ENCODE peak calls at places on chromosome 9, in five cellular contexts. D is A673, V is RWPE1, Y is GM12865, W is lower leg skin. E is an unnamed sample.

GRCh38 chr9:120841930-120842684 is 615 bp downstream of the PSMD5 start:
- DNase-seq in D (no peak), V (peak; percentile 49), Y (no peak), W (no peak), E (no peak)

GRCh38 chr9:93654351-93654961 is 78.1 kb downstream of the PHF2 start:
- DNase-seq in D (no peak), V (no peak), Y (no peak), W (peak; percentile 76), E (peak; percentile 8)

GRCh38 chr9:116576386-116576785 is 110.7 kb upstream of the TRIM32 start:
- DNase-seq in D (no peak), V (no peak), Y (no peak), W (no peak), E (no peak)

GRCh38 chr9:83342731-83343130 is 195.5 kb downstream of the FRMD3 start:
- DNase-seq in D (no peak), V (no peak), Y (no peak), W (no peak), E (no peak)

GRCh38 chr9:90065001-90065400 is 460.2 kb downstream of the GADD45G start:
- DNase-seq in D (no peak), V (no peak), Y (no peak), W (no peak), E (no peak)

GRCh38 chr9:22052376-22052945 is 43.4 kb upstream of the CDKN2B start:
- DNase-seq in D (no peak), V (peak; percentile 89), Y (peak; percentile 27), W (no peak), E (no peak)

GRCh38 chr9:21070171-21070571 is 7.6 kb downstream of the IFNB1 start:
- DNase-seq in D (peak; percentile 52), V (peak; percentile 74), Y (no peak), W (no peak), E (no peak)

GRCh38 chr9:13083366-13083765 is 196.1 kb downstream of the MPDZ start:
- DNase-seq in D (no peak), V (no peak), Y (no peak), W (no peak), E (no peak)

GRCh38 chr9:108441251-108441650 is 414.5 kb downstream of the ACTL7B start:
- DNase-seq in D (no peak), V (no peak), Y (no peak), W (no peak), E (no peak)

GRCh38 chr9:108443741-108444140 is 412.0 kb downstream of the ACTL7B start:
- DNase-seq in D (no peak), V (peak; percentile 79), Y (no peak), W (no peak), E (no peak)

GRCh38 chr9:108443278-108443633 is 412.5 kb downstream of the ACTL7B start:
- DNase-seq in D (no peak), V (no peak), Y (no peak), W (no peak), E (no peak)

GRCh38 chr9:108444400-108445358 is 411.1 kb downstream of the ACTL7B start:
- DNase-seq in D (no peak), V (peak; percentile 94), Y (no peak), W (peak; percentile 88), E (no peak)

GRCh38 chr9:108442604-108443277 is 413.0 kb downstream of the ACTL7B start:
- DNase-seq in D (no peak), V (no peak), Y (no peak), W (no peak), E (no peak)
- TF ChIP-seq CTCF in D (no peak), V (no peak), Y (no peak), W (no peak), E (no peak)

GRCh38 chr9:124423591-124423990 is 8.3 kb upstream of the PSMB7 start:
- DNase-seq in D (no peak), V (no peak), Y (no peak), W (peak; percentile 83), E (no peak)

GRCh38 chr9:124419832-124420489 is 4.7 kb upstream of the PSMB7 start:
- DNase-seq in D (no peak), V (no peak), Y (peak; percentile 19), W (peak; percentile 68), E (no peak)

GRCh38 chr9:124426361-124426760 is 11.1 kb upstream of the PSMB7 start:
- DNase-seq in D (no peak), V (no peak), Y (no peak), W (peak; percentile 67), E (no peak)

GRCh38 chr9:124420991-124421543 is 5.8 kb upstream of the PSMB7 start:
- DNase-seq in D (no peak), V (no peak), Y (peak; percentile 16), W (peak; percentile 66), E (no peak)

DNA sequence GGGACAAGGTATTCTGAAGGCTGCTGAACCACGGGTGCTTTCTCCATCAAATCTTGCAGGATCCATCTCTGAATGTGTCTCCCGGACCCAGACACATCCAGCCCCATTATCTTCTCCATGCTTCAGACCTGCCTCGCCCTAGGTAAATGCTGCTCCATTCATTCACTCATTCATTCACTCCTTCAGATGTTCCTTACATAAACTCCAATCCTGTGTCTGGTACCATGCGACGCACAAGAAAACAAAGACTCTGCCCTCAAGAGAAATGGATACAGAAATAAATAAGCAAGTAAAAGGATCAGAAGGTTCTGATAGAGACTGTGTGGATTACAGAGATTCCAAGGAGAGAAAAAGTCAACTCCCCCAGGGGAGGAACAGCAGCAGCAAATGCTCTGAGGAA is 7.9 kb upstream of the PSMB7 start:
- DNase-seq in D (no peak), V (no peak), Y (no peak), W (no peak), E (no peak)
- TF ChIP-seq CTCF in D (no peak), V (no peak), Y (no peak), W (no peak), E (no peak)

GRCh38 chr9:137318976-137319375 is 16.9 kb upstream of the NRARP start:
- DNase-seq in D (no peak), V (no peak), Y (no peak), W (peak; percentile 87), E (no peak)
- TF ChIP-seq CTCF in D (no peak), V (no peak), Y (no peak), W (no peak), E (no peak)

GRCh38 chr9:127801955-127802575 is 617 bp upstream of the FPGS start:
- DNase-seq in D (peak; percentile 33), V (no peak), Y (no peak), W (no peak), E (no peak)
- TF ChIP-seq CTCF in D (no peak), V (no peak), Y (peak; percentile 22), W (no peak), E (no peak)

DNA sequence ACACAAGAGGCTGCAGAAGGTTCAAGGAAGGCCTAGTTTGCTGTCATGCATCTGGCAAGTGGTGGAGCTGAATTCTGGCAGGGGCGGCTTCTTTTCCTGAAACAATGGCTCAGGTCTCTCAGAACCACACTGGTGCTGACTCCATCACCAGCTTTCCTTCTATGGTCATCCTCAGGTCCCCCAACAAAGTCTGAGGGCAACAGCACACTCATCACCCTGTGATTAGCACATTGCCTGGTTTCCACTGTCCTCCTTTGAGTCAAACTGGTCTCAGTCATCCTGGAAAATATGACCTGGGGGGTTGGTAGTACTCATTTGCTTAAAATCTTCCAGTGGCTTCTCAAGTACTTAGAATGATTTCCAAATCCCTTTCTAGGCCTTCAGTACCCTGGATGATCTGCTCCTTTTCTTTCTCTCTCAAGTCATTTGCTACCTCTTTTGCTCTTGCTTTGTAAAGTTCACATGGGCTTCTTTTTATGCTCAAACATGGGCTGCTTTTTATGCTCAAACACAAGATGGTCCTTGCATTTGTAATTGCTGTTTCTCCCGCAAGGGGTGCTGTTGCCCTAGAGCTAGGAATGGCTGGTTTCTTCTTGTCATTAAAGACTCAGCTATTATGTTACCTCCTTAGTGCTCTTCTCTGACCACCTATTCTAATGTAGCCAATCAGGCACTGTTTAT is 144.9 kb downstream of the ALDH1A1 start:
- DNase-seq in D (peak; percentile 15), V (no peak), Y (peak; percentile 17), W (no peak), E (no peak)
- TF ChIP-seq CTCF in D (peak; percentile 60), V (no peak), Y (peak; percentile 32), W (no peak), E (no peak)

GRCh38 chr9:68842568-68842967 is 137.5 kb downstream of the PIP5K1B start:
- DNase-seq in D (no peak), V (no peak), Y (no peak), W (no peak), E (no peak)

GRCh38 chr9:68847765-68848164 is 142.7 kb downstream of the PIP5K1B start:
- DNase-seq in D (no peak), V (no peak), Y (peak; percentile 53), W (no peak), E (no peak)

GRCh38 chr9:68843239-68843638 is 138.2 kb downstream of the PIP5K1B start:
- DNase-seq in D (no peak), V (no peak), Y (no peak), W (no peak), E (no peak)

GRCh38 chr9:68844196-68844595 is 139.2 kb downstream of the PIP5K1B start:
- DNase-seq in D (no peak), V (no peak), Y (no peak), W (no peak), E (no peak)

DNA sequence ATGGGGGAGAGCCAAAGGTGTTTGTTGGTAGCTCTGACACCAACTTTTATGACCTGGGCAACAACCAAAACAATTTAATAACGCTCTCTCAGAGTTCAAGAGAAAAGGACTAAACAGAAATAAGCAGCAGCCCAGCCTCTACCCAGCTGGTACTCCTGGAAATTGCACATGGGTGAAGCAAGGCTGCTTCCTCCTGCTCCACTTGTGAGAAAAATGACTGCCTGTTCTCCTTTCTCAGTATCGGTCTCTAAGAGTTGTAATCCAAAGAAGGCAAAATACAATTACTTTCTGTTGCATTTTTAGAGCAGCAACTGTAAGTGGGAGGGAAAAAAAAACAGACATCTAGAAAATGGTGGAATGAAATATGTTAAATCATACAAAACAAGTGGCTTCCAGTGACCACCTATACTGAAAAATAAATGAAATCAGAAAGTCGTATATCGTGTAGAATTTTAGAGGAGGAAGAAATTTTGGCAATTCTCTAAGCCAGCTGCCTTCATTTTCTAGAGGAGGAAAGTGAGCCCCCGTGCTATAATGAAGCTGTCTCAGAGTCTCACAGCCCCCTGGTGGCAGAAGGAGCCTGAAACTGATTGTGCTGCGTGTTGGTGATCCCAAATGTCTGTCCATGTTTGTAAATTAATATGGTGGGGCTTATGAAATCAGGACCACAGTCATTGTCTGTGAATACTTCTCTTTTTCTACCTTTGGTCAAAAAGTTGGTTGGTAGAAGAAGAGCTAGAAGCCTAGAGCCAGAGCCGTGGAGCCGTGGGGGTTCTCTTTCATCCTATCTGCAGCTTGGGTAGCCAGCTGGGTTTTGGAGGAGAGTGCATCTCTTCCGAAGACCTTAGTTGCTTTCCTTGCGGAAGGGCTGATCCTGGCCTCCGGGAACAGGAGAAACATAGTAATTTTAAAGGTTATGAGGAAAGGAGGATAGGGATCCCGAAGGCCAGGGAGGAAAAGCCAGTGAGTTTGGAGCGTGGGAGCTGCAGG is 139.9 kb downstream of the PIP5K1B start:
- DNase-seq in D (peak; percentile 33), V (no peak), Y (peak; percentile 76), W (no peak), E (no peak)
- TF ChIP-seq CTCF in D (peak; percentile 62), V (no peak), Y (peak; percentile 65), W (no peak), E (peak; percentile 64)

GRCh38 chr9:123974471-123974870 is 37.1 kb upstream of the LHX2 start:
- DNase-seq in D (no peak), V (no peak), Y (no peak), W (no peak), E (no peak)

GRCh38 chr9:123972618-123973017 is 39.0 kb upstream of the LHX2 start:
- DNase-seq in D (no peak), V (no peak), Y (no peak), W (no peak), E (no peak)

GRCh38 chr9:123978981-123979380 is 32.6 kb upstream of the LHX2 start:
- DNase-seq in D (no peak), V (no peak), Y (no peak), W (no peak), E (no peak)

GRCh38 chr9:123973590-123974223 is 37.9 kb upstream of the LHX2 start:
- DNase-seq in D (no peak), V (no peak), Y (no peak), W (no peak), E (no peak)
- TF ChIP-seq CTCF in D (no peak), V (no peak), Y (no peak), W (no peak), E (no peak)

E was measured in mesothelial cell of epicardium.